ENCODE peak calls at places on chromosomes 11 and 22, in eight cellular contexts. A is central memory CD4-positive, alpha-beta T cell; V is mesenteric fat pad; D is NCI-H1436; C is DMS153; G is lower lobe of right lung; U is brain microvascular endothelial cell; E is body of pancreas. P is an unnamed sample.

GRCh38 chr11:126139541-126140091 is 71.8 kb downstream of the RPUSD4 start:
- DNase-seq in D (no peak), A (no peak), C (no peak), V (no peak), G (no peak), E (no peak), U (no peak), P (peak; percentile 95)

GRCh38 chr11:116544721-116545120 is 228.1 kb downstream of the BUD13 start:
- DNase-seq in U (no peak), A (no peak), G (no peak), C (no peak), D (no peak), E (no peak), V (peak; percentile 16), P (no peak)

GRCh38 chr11:61854966-61855714 is 27.0 kb downstream of the FADS2 start:
- DNase-seq in U (no peak), E (no peak), G (no peak), D (no peak), A (no peak), C (no peak), V (no peak), P (no peak)

GRCh38 chr11:66739983-66740382 is 11.0 kb upstream of the SPTBN2 start:
- DNase-seq in V (no peak), C (no peak), A (no peak), G (no peak), E (no peak), D (no peak), U (peak; percentile 14), P (no peak)

GRCh38 chr11:1442163-1442562 is 44.4 kb downstream of the MOB2 start:
- DNase-seq in G (no peak), E (no peak), A (no peak), D (no peak), U (no peak), C (no peak), V (no peak), P (peak; percentile 95)

GRCh38 chr11:134741453-134742227 is 329.6 kb upstream of the B3GAT1 start:
- DNase-seq in A (no peak), D (no peak), G (no peak), U (peak; percentile 84), E (no peak), V (peak; percentile 16), C (no peak), P (no peak)

GRCh38 chr11:113377606-113378005 is 10.0 kb upstream of the ANKK1 start:
- DNase-seq in G (no peak), E (no peak), U (no peak), V (no peak), D (no peak), A (no peak), C (no peak), P (no peak)

GRCh38 chr11:77821349-77821851 is 456 bp downstream of the AAMDC start:
- DNase-seq in V (no peak), U (peak; percentile 32), E (peak; percentile 26), C (no peak), G (no peak), A (peak; percentile 2), D (no peak), P (peak; percentile 9)

GRCh38 chr11:116086426-116086825 is 582.2 kb upstream of the CADM1 start:
- DNase-seq in V (no peak), E (no peak), U (no peak), A (no peak), G (no peak), D (no peak), C (peak; percentile 51), P (no peak)

GRCh38 chr11:14310696-14311095 is 48.3 kb downstream of the RRAS2 start:
- DNase-seq in V (no peak), U (no peak), E (no peak), G (no peak), A (no peak), C (no peak), D (no peak), P (no peak)

GRCh38 chr22:20463324-20464095 is 25.9 kb upstream of the SCARF2 start:
- DNase-seq in E (no peak), A (peak; percentile 64), G (no peak), V (no peak), U (no peak), C (no peak), D (no peak), P (no peak)

GRCh38 chr22:49183826-49184216 is 643.9 kb downstream of the BRD1 start:
- DNase-seq in E (no peak), U (no peak), C (peak; percentile 24), G (peak; percentile 35), A (no peak), V (no peak), D (no peak), P (no peak)

GRCh38 chr11:1167751-1168231 is 10.0 kb downstream of the MUC5AC start:
- DNase-seq in G (peak; percentile 24), D (no peak), E (no peak), U (no peak), A (no peak), V (peak; percentile 85), C (no peak), P (no peak)

GRCh38 chr11:126035718-126036117 is 26.9 kb downstream of the CDON start:
- DNase-seq in E (no peak), U (no peak), A (no peak), C (no peak), G (no peak), D (no peak), V (no peak), P (no peak)

GRCh38 chr11:1150769-1151365 is 6.9 kb upstream of the MUC5AC start:
- DNase-seq in G (no peak), C (no peak), A (no peak), U (peak; percentile 62), D (no peak), E (no peak), V (peak; percentile 78), P (no peak)

GRCh38 chr22:19059481-19060278 is 62.5 kb downstream of the DGCR2 start:
- DNase-seq in A (no peak), D (no peak), C (no peak), V (peak; percentile 73), G (peak; percentile 28), E (peak; percentile 11), U (no peak), P (peak; percentile 20)

GRCh38 chr11:113840932-113841664 is 34.3 kb downstream of the USP28 start:
- DNase-seq in A (no peak), D (no peak), G (no peak), E (no peak), U (no peak), V (no peak), C (no peak), P (no peak)

GRCh38 chr11:69644071-69644961 is 3.4 kb downstream of the CCND1 start:
- DNase-seq in G (peak; percentile 92), C (peak; percentile 6), A (no peak), U (peak; percentile 70), E (peak; percentile 55), D (no peak), V (no peak), P (no peak)

GRCh38 chr22:20099099-20099711 is 16.7 kb upstream of the RANBP1 start:
- DNase-seq in E (no peak), U (no peak), V (no peak), A (no peak), G (peak; percentile 11), D (no peak), C (no peak), P (no peak)

GRCh38 chr22:37674951-37675929 is at the start of gene LGALS1:
- DNase-seq in D (peak; percentile 20), A (peak; percentile 66), U (peak; percentile 97), E (peak; percentile 81), C (peak; percentile 66), G (peak; percentile 96), V (peak; percentile 96), P (peak; percentile 92)

GRCh38 chr11:114259551-114259983 is 36.6 kb upstream of the NNMT start:
- DNase-seq in G (no peak), C (no peak), E (no peak), V (no peak), D (no peak), U (no peak), A (no peak), P (no peak)

GRCh38 chr11:13868710-13869403 is 93.7 kb upstream of the SPON1 start:
- DNase-seq in E (no peak), U (no peak), G (no peak), V (no peak), C (no peak), D (no peak), A (peak; percentile 87), P (no peak)

GRCh38 chr22:21942939-21943338 is 9.7 kb downstream of the PPM1F start:
- DNase-seq in D (no peak), G (no peak), A (no peak), E (no peak), U (no peak), V (no peak), C (no peak), P (peak; percentile 64)

GRCh38 chr11:110566577-110566976 is 136.8 kb downstream of the FDX1 start:
- DNase-seq in E (no peak), V (no peak), D (no peak), U (no peak), A (no peak), C (no peak), G (no peak), P (peak; percentile 93)

GRCh38 chr22:20724676-20725454 is 49.0 kb upstream of the SERPIND1 start:
- DNase-seq in V (no peak), U (no peak), E (no peak), C (no peak), A (no peak), D (no peak), G (no peak), P (peak; percentile 77)

GRCh38 chr22:39292561-39293074 is 26.8 kb downstream of the RPL3 start:
- DNase-seq in E (peak; percentile 92), C (peak; percentile 87), U (peak; percentile 96), G (peak; percentile 95), D (no peak), V (peak; percentile 96), A (no peak), P (no peak)

GRCh38 chr11:2709429-2709828 is 9.6 kb upstream of the KCNQ1OT1 start:
- DNase-seq in U (peak; percentile 64), G (no peak), D (no peak), C (no peak), A (no peak), E (no peak), V (no peak), P (no peak)

GRCh38 chr22:22935546-22936157 is 48.0 kb downstream of the IGLL5 start:
- DNase-seq in C (no peak), V (no peak), A (no peak), E (no peak), G (peak; percentile 38), U (no peak), D (no peak), P (no peak)

GRCh38 chr11:126137146-126137545 is 74.3 kb downstream of the RPUSD4 start:
- DNase-seq in C (no peak), V (no peak), G (no peak), E (no peak), D (no peak), U (no peak), A (no peak), P (no peak)

GRCh38 chr11:15839061-15839460 is 517.3 kb downstream of the SOX6 start:
- DNase-seq in G (no peak), A (no peak), V (no peak), E (no peak), C (no peak), U (no peak), D (no peak), P (no peak)

GRCh38 chr22:37187552-37187890 is 526 bp downstream of the C1QTNF6 start:
- DNase-seq in D (no peak), V (no peak), A (no peak), E (no peak), G (no peak), U (no peak), C (peak; percentile 38), P (no peak)

GRCh38 chr11:27363576-27364115 is 631 bp upstream of the CCDC34 start:
- DNase-seq in E (no peak), G (no peak), V (no peak), A (no peak), D (no peak), U (no peak), C (no peak), P (no peak)

GRCh38 chr11:67284811-67285540 is 4.1 kb upstream of the ANKRD13D start:
- DNase-seq in V (no peak), E (no peak), U (no peak), G (peak; percentile 59), D (no peak), A (no peak), C (no peak), P (no peak)

GRCh38 chr22:50247748-50248147 is 2.9 kb upstream of the TUBGCP6 start:
- DNase-seq in D (peak; percentile 86), V (no peak), U (peak; percentile 75), G (no peak), C (peak; percentile 83), E (peak; percentile 50), A (peak; percentile 58), P (peak; percentile 36)